ENCODE peak calls at places on chromosomes 3 and 15, in seven cellular contexts. Q is ovary, O is uterus, Y is A549, T is GM12891, Z is sigmoid colon, M is transverse colon. V is an unnamed sample.

GRCh38 chr3:183515968-183516851 is 39.3 kb downstream of the KLHL6 start:
- DNase-seq in Q (no peak), O (no peak), Y (no peak), T (no peak), Z (no peak), M (peak), V (no peak)

GRCh38 chr3:14142567-14143270 is 17.9 kb downstream of the TMEM43 start:
- DNase-seq in Q (no peak), O (peak), Y (no peak), T (no peak), Z (no peak), M (no peak), V (no peak)

GRCh38 chr3:177195941-177196472 is 1.3 kb downstream of the TBL1XR1 start:
- DNase-seq in Q (no peak), O (no peak), Y (no peak), T (no peak), Z (no peak), M (no peak), V (no peak)

GRCh38 chr3:4904801-4905695 is 74.2 kb upstream of the BHLHE40 start:
- DNase-seq in Q (no peak), O (peak), Y (no peak), T (no peak), Z (no peak), M (peak), V (no peak)

GRCh38 chr3:39383913-39384664 is 919 bp downstream of the SLC25A38 start:
- DNase-seq in Q (peak), O (peak), Y (peak), T (peak), Z (peak), M (peak), V (peak)

GRCh38 chr15:58268746-58269145 is 130.6 kb downstream of the AQP9 start:
- DNase-seq in Q (no peak), O (no peak), Y (no peak), T (no peak), Z (no peak), M (no peak), V (no peak)

GRCh38 chr3:172869356-172869755 is 118.8 kb downstream of the ECT2 start:
- DNase-seq in Q (no peak), O (peak), Y (no peak), T (no peak), Z (no peak), M (peak), V (no peak)

GRCh38 chr3:195258449-195259145 is 12.4 kb downstream of the XXYLT1 start:
- DNase-seq in Q (peak), O (no peak), Y (no peak), T (no peak), Z (peak), M (no peak), V (no peak)

GRCh38 chr15:77002954-77003912 is 8.3 kb downstream of the PSTPIP1 start:
- DNase-seq in Q (no peak), O (no peak), Y (no peak), T (no peak), Z (peak), M (peak), V (no peak)

GRCh38 chr3:101189786-101190185 is 130.6 kb downstream of the IMPG2 start:
- DNase-seq in Q (no peak), O (no peak), Y (no peak), T (no peak), Z (no peak), M (no peak), V (no peak)

GRCh38 chr15:55254916-55255679 is 34.5 kb downstream of the RAB27A start:
- DNase-seq in Q (no peak), O (no peak), Y (no peak), T (no peak), Z (no peak), M (no peak), V (no peak)

GRCh38 chr15:49675051-49675450 is 54.2 kb downstream of the DTWD1 start:
- DNase-seq in Q (no peak), O (no peak), Y (peak), T (no peak), Z (no peak), M (no peak), V (no peak)

GRCh38 chr3:181687190-181687589 is 24.5 kb upstream of the SOX2 start:
- DNase-seq in Q (no peak), O (no peak), Y (no peak), T (no peak), Z (no peak), M (no peak), V (no peak)

GRCh38 chr3:193779933-193780332 is 186.9 kb downstream of the OPA1 start:
- DNase-seq in Q (no peak), O (no peak), Y (no peak), T (no peak), Z (no peak), M (no peak), V (no peak)

GRCh38 chr3:55000546-55000945 is 72.7 kb upstream of the LRTM1 start:
- DNase-seq in Q (no peak), O (no peak), Y (peak), T (no peak), Z (no peak), M (no peak), V (no peak)

GRCh38 chr3:61733000-61733399 is 171.6 kb downstream of the PTPRG start:
- DNase-seq in Q (no peak), O (no peak), Y (no peak), T (no peak), Z (no peak), M (no peak), V (no peak)

GRCh38 chr15:83565553-83566159 is 88.3 kb upstream of the ADAMTSL3 start:
- DNase-seq in Q (no peak), O (no peak), Y (peak), T (no peak), Z (no peak), M (no peak), V (no peak)

GRCh38 chr3:59480486-59480995 is 430.7 kb upstream of the CFAP20DC start:
- DNase-seq in Q (no peak), O (no peak), Y (no peak), T (no peak), Z (no peak), M (no peak), V (no peak)

GRCh38 chr3:188796122-188796631 is 375.6 kb upstream of the TPRG1 start:
- DNase-seq in Q (no peak), O (no peak), Y (no peak), T (no peak), Z (no peak), M (peak), V (no peak)

GRCh38 chr3:33644598-33644997 is 73.5 kb downstream of the CLASP2 start:
- DNase-seq in Q (no peak), O (no peak), Y (no peak), T (no peak), Z (no peak), M (no peak), V (no peak)

GRCh38 chr3:188577539-188577938 is 423.6 kb downstream of the LPP start:
- DNase-seq in Q (no peak), O (no peak), Y (no peak), T (no peak), Z (no peak), M (no peak), V (no peak)

GRCh38 chr15:59177445-59177728 is 29.3 kb upstream of the LDHAL6B start:
- DNase-seq in Q (no peak), O (no peak), Y (no peak), T (no peak), Z (no peak), M (no peak), V (no peak)

GRCh38 chr3:42742259-42742658 is 30.8 kb downstream of the CCDC13 start:
- DNase-seq in Q (no peak), O (no peak), Y (no peak), T (no peak), Z (peak), M (no peak), V (no peak)

GRCh38 chr3:183108002-183108449 is 8.7 kb upstream of the MCCC1 start:
- DNase-seq in Q (no peak), O (no peak), Y (no peak), T (no peak), Z (no peak), M (no peak), V (no peak)

GRCh38 chr15:77070180-77070499 is 769 bp downstream of the TSPAN3 start:
- DNase-seq in Q (no peak), O (no peak), Y (no peak), T (no peak), Z (no peak), M (no peak), V (no peak)

GRCh38 chr15:57281357-57281756 is 94.9 kb upstream of the CGNL1 start:
- DNase-seq in Q (no peak), O (no peak), Y (no peak), T (no peak), Z (no peak), M (no peak), V (no peak)

GRCh38 chr15:43473885-43474284 is 19.1 kb downstream of the TP53BP1 start:
- DNase-seq in Q (no peak), O (no peak), Y (no peak), T (no peak), Z (no peak), M (no peak), V (no peak)

DNA sequence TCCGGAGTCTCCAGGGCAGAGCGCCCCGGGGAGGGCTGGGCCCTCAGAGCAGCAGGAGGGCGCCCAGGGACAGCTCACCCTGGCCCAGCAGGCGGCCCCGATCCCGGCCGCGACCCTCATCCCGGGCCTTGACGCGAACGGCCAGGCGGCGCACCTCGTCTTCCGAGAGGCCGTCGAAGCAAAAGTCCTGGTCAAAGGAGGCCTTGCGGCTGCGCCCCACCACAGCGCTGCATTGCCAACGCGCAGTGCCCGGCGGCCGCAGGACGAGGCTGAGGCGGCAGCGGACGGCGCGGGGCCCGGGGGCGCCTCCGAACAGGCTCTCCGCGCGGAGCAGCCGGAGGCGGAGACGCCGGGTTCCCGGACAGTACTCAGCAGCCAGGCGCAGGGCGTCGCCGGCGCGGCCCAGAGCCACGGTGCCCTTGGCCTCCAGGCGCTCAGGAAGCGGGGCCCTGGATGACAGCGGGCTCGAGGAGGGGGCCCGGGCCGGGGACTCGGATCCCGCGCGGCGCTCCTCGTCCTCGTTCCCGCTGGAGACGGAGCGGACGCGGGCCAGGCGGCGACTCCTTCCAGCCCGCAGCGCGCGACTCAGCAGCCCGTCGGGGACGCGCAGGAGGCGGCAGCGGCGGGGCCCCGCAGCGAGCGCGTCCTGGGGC is 1.1 kb downstream of the C2CD4B start:
- DNase-seq in Q (no peak), O (no peak), Y (no peak), T (no peak), Z (no peak), M (peak), V (no peak)
- TF ChIP-seq POLR2A in Q (no peak), O (no peak), Y (no peak), T (no peak), Z (no peak), M (no peak), V (no peak)

DNA sequence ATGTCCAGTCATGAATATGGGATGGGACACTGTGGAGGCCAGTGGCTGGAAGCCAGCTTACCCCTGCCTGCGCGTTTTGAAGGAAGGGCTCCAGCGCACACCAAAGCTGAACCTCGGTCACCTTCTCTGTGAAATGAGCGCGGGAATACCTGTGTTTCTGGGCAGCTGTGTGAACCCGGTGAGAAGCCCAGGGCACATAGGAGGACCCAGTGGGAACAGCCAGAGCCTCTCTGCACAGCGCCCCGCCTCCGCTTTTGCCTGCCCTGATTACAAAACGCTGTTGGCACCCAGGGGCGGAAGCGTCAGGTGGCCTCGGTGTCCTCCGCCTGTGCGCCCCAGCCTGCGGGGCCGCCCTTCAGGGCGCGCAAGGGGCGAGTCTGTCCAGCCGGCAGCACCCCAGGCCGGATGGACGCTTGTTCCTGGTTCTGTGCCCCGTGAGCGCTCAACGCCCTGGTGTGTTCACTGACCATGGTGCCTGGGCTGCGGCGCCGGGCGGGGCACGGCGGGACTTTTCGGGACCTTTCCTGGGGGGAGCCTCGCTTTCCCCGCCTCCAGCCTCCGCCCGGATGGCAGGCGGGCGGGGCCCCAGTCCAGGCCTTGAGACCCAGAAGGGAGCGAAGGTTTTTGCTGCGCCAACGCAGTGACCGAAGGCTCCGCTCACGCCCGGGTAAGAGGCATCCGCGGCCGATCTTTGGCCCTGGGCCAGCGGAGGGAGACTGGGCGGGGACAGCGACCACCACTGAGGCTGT is at the start of gene SQOR:
- DNase-seq in Q (peak), O (peak), Y (peak), T (peak), Z (peak), M (peak), V (peak)
- TF ChIP-seq POLR2A in Q (no peak), O (peak), Y (peak), T (peak), Z (no peak), M (peak), V (peak)

GRCh38 chr3:47475029-47475569 is 642 bp downstream of the SCAP start:
- DNase-seq in Q (no peak), O (no peak), Y (no peak), T (no peak), Z (no peak), M (peak), V (no peak)
- TF ChIP-seq POLR2A in Q (no peak), O (no peak), Y (no peak), T (no peak), Z (no peak), M (no peak), V (no peak)

GRCh38 chr3:9399746-9400145 is 2.3 kb downstream of the SETD5 start:
- DNase-seq in Q (peak), O (peak), Y (no peak), T (no peak), Z (peak), M (peak), V (no peak)
- TF ChIP-seq POLR2A in Q (no peak), O (no peak), Y (no peak), T (no peak), Z (no peak), M (peak), V (no peak)

GRCh38 chr15:70854669-70854976 is 666 bp upstream of the LARP6 start:
- DNase-seq in Q (no peak), O (peak), Y (no peak), T (no peak), Z (no peak), M (no peak), V (no peak)

GRCh38 chr15:70853270-70853854 is 595 bp downstream of the LARP6 start:
- DNase-seq in Q (peak), O (peak), Y (peak), T (peak), Z (no peak), M (peak), V (no peak)

GRCh38 chr15:70852501-70853269 is 1.3 kb downstream of the LARP6 start:
- DNase-seq in Q (no peak), O (no peak), Y (no peak), T (no peak), Z (no peak), M (no peak), V (no peak)

GRCh38 chr15:70855764-70856163 is 1.8 kb upstream of the LARP6 start:
- DNase-seq in Q (no peak), O (no peak), Y (no peak), T (peak), Z (no peak), M (no peak), V (no peak)

GRCh38 chr15:70853855-70854668 is at the start of gene LARP6:
- DNase-seq in Q (peak), O (peak), Y (peak), T (peak), Z (peak), M (peak), V (peak)
- TF ChIP-seq POLR2A in Q (peak), O (peak), Y (peak), T (no peak), Z (peak), M (peak), V (no peak)

GRCh38 chr3:191417457-191417729 is 43.6 kb upstream of the PYDC2 start:
- DNase-seq in Q (no peak), O (no peak), Y (no peak), T (no peak), Z (no peak), M (no peak), V (no peak)
- TF ChIP-seq POLR2A in Q (no peak), O (no peak), Y (no peak), T (no peak), Z (no peak), M (no peak), V (no peak)

GRCh38 chr15:89128320-89129122 is 40.3 kb downstream of the ABHD2 start:
- DNase-seq in Q (no peak), O (no peak), Y (no peak), T (no peak), Z (no peak), M (no peak), V (no peak)
- TF ChIP-seq POLR2A in Q (no peak), O (no peak), Y (no peak), T (no peak), Z (no peak), M (no peak), V (no peak)

GRCh38 chr15:45187894-45188830 is at the start of gene SHF:
- DNase-seq in Q (peak), O (peak), Y (peak), T (no peak), Z (peak), M (peak), V (peak)
- TF ChIP-seq POLR2A in Q (peak), O (peak), Y (no peak), T (peak), Z (peak), M (peak), V (peak)

GRCh38 chr3:51967384-51968174 is at the start of gene PCBP4:
- DNase-seq in Q (peak), O (peak), Y (no peak), T (peak), Z (peak), M (peak), V (no peak)
- TF ChIP-seq POLR2A in Q (peak), O (peak), Y (no peak), T (no peak), Z (no peak), M (no peak), V (no peak)

GRCh38 chr3:50607271-50608091 is 4.1 kb downstream of the CISH start:
- DNase-seq in Q (peak), O (no peak), Y (no peak), T (no peak), Z (no peak), M (no peak), V (no peak)
- TF ChIP-seq POLR2A in Q (no peak), O (no peak), Y (no peak), T (no peak), Z (no peak), M (no peak), V (no peak)